ENCODE peak calls at places on chromosomes 16 and 17, in five cellular contexts. S, Z, J, P and C are unnamed samples.

GRCh38 chr17:71080937-71081336 is 911.6 kb downstream of the KCNJ2 start:
- DNase-seq in S (no peak), Z (no peak), J (no peak), P (no peak), C (no peak)

GRCh38 chr17:79340286-79340685 is 265.7 kb downstream of the ENGASE start:
- DNase-seq in S (no peak), Z (no peak), J (peak; percentile 25), P (no peak), C (peak; percentile 52)

GRCh38 chr16:24273511-24273910 is 17.4 kb downstream of the CACNG3 start:
- DNase-seq in S (no peak), Z (peak; percentile 28), J (no peak), P (no peak), C (no peak)

GRCh38 chr17:34711646-34712045 is 132.3 kb downstream of the TMEM132E start:
- DNase-seq in S (no peak), Z (no peak), J (no peak), P (no peak), C (no peak)

GRCh38 chr16:81623365-81624102 is 155.6 kb upstream of the PLCG2 start:
- DNase-seq in S (peak; percentile 46), Z (no peak), J (no peak), P (no peak), C (no peak)

GRCh38 chr17:75183999-75184884 is 1.5 kb upstream of the SUMO2 start:
- DNase-seq in S (no peak), Z (no peak), J (no peak), P (no peak), C (no peak)

GRCh38 chr17:35729405-35729833 is 2.0 kb upstream of the RASL10B start:
- DNase-seq in S (no peak), Z (no peak), J (no peak), P (no peak), C (no peak)

GRCh38 chr17:76261421-76262215 is 3.5 kb upstream of the UBALD2 start:
- DNase-seq in S (no peak), Z (no peak), J (no peak), P (peak; percentile 49), C (peak; percentile 74)

GRCh38 chr17:42387663-42388380 is 420 bp downstream of the STAT3 start:
- DNase-seq in S (peak; percentile 50), Z (peak; percentile 72), J (peak; percentile 77), P (no peak), C (peak; percentile 46)

GRCh38 chr17:35073991-35074627 is 10.6 kb upstream of the RFFL start:
- DNase-seq in S (no peak), Z (no peak), J (no peak), P (no peak), C (no peak)

GRCh38 chr17:76914937-76915336 is 46.7 kb downstream of the MGAT5B start:
- DNase-seq in S (no peak), Z (no peak), J (no peak), P (no peak), C (no peak)

GRCh38 chr16:30084816-30085159 is 6.9 kb downstream of the TBX6 start:
- DNase-seq in S (no peak), Z (no peak), J (peak; percentile 90), P (no peak), C (no peak)

GRCh38 chr16:24988593-24989338 is 26.4 kb downstream of the ARHGAP17 start:
- DNase-seq in S (no peak), Z (no peak), J (no peak), P (peak; percentile 77), C (no peak)

GRCh38 chr16:7861891-7862585 is 529.4 kb downstream of the RBFOX1 start:
- DNase-seq in S (no peak), Z (no peak), J (no peak), P (no peak), C (no peak)

GRCh38 chr16:86494565-86495356 is 15.6 kb upstream of the FOXF1 start:
- DNase-seq in S (no peak), Z (no peak), J (no peak), P (no peak), C (no peak)

GRCh38 chr16:86461037-86461436 is 49.3 kb upstream of the FOXF1 start:
- DNase-seq in S (no peak), Z (no peak), J (no peak), P (no peak), C (no peak)

GRCh38 chr17:50268632-50269287 is 5.5 kb upstream of the TMEM92 start:
- DNase-seq in S (no peak), Z (no peak), J (no peak), P (no peak), C (no peak)

GRCh38 chr16:31357324-31358156 is 2.6 kb downstream of the ITGAX start:
- DNase-seq in S (no peak), Z (no peak), J (peak; percentile 68), P (no peak), C (no peak)

GRCh38 chr16:72025404-72026114 is 17.0 kb downstream of the DHODH start:
- DNase-seq in S (no peak), Z (no peak), J (no peak), P (no peak), C (no peak)

GRCh38 chr16:11497329-11497805 is 89.4 kb downstream of the LITAF start:
- DNase-seq in S (peak; percentile 41), Z (peak; percentile 40), J (peak; percentile 96), P (peak; percentile 58), C (no peak)

GRCh38 chr17:57544834-57545463 is 200.2 kb downstream of the CCDC182 start:
- DNase-seq in S (no peak), Z (no peak), J (no peak), P (no peak), C (no peak)

GRCh38 chr16:424623-425081 is 797 bp upstream of the RAB11FIP3 start:
- DNase-seq in S (no peak), Z (no peak), J (peak; percentile 87), P (no peak), C (no peak)

GRCh38 chr17:67068999-67069398 is 24.6 kb downstream of the CACNG1 start:
- DNase-seq in S (no peak), Z (no peak), J (no peak), P (no peak), C (no peak)

GRCh38 chr17:71170070-71170469 is 950.8 kb upstream of the SOX9 start:
- DNase-seq in S (no peak), Z (no peak), J (no peak), P (no peak), C (no peak)

GRCh38 chr17:72362466-72363335 is 241.9 kb downstream of the SOX9 start:
- DNase-seq in S (no peak), Z (no peak), J (no peak), P (peak; percentile 57), C (no peak)

GRCh38 chr17:81298325-81298990 is 3.4 kb upstream of the SLC38A10 start:
- DNase-seq in S (no peak), Z (no peak), J (no peak), P (no peak), C (no peak)

GRCh38 chr17:44585315-44585714 is 28.0 kb downstream of the FZD2 start:
- DNase-seq in S (no peak), Z (no peak), J (no peak), P (no peak), C (no peak)

GRCh38 chr17:5183410-5183793 is 8.3 kb downstream of the ZNF594 start:
- DNase-seq in S (no peak), Z (no peak), J (no peak), P (no peak), C (no peak)

GRCh38 chr17:5181509-5182305 is 10.0 kb downstream of the ZNF594 start:
- DNase-seq in S (no peak), Z (no peak), J (no peak), P (no peak), C (no peak)

GRCh38 chr17:5179003-5179402 is 12.7 kb downstream of the ZNF594 start:
- DNase-seq in S (no peak), Z (no peak), J (no peak), P (no peak), C (no peak)

GRCh38 chr17:5182597-5183409 is 8.9 kb downstream of the ZNF594 start:
- DNase-seq in S (no peak), Z (no peak), J (no peak), P (no peak), C (no peak)

GRCh38 chr17:5184284-5184683 is 7.4 kb downstream of the ZNF594 start:
- DNase-seq in S (no peak), Z (no peak), J (no peak), P (no peak), C (no peak)
- H3K4me3 ChIP-seq in S (no peak overlapping the region), Z (no peak overlapping the region), J (no peak overlapping the region), P (no peak overlapping the region), C (no peak overlapping the region)

DNA sequence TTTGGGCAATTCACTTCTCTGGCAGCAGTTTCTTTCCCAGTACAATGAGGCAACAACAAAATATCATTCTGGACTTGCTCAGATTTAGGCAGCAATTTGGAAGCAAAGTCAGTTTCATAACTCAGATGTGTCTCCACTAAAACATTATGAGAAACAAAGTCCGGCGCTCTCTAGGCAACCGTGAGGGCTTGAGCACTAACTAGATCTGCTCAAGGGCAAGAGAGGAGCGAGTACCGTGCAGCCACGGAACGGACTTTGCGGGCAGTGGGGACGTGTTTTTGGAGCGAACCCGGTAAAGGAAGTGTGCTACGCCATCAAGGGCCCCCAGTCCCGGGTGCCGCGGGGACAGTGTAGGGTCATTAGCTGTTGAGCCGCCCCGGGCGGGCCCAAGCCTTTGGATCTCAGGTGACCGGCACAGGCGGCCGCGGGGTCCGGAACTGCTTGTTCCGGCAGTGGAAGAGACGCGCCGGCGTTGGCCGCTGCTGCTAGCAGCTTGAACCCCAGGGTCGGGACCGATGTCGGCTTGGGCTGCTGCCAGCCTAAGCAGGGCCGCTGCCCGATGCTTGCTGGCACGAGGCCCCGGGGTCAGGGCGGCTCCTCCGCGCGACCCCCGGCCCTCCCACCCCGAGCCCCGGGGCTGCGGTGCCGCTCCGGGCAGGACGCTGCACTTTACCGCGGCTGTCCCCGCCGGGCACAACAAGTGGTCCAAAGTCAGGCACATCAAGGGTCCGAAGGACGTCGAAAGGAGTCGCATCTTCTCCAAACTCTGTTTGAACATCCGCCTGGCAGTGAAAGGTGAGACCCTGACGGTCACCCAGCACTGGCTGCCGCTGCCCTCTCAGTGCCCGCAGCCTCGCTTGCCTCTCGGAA is at the start of gene TACO1:
- DNase-seq in S (peak; percentile 84), Z (peak; percentile 78), J (peak; percentile 90), P (peak; percentile 75), C (peak; percentile 85)
- TF ChIP-seq CTCF in S (no peak), Z (no peak), J (no peak), P (no peak), C (no peak)

GRCh38 chr16:70484867-70485266 is 30.5 kb downstream of the FCSK start:
- DNase-seq in S (no peak), Z (no peak), J (no peak), P (no peak), C (no peak)
- H3K4me3 ChIP-seq in S (no peak overlapping the region), Z (no peak overlapping the region), J (no peak overlapping the region), P (no peak overlapping the region), C (no peak overlapping the region)

DNA sequence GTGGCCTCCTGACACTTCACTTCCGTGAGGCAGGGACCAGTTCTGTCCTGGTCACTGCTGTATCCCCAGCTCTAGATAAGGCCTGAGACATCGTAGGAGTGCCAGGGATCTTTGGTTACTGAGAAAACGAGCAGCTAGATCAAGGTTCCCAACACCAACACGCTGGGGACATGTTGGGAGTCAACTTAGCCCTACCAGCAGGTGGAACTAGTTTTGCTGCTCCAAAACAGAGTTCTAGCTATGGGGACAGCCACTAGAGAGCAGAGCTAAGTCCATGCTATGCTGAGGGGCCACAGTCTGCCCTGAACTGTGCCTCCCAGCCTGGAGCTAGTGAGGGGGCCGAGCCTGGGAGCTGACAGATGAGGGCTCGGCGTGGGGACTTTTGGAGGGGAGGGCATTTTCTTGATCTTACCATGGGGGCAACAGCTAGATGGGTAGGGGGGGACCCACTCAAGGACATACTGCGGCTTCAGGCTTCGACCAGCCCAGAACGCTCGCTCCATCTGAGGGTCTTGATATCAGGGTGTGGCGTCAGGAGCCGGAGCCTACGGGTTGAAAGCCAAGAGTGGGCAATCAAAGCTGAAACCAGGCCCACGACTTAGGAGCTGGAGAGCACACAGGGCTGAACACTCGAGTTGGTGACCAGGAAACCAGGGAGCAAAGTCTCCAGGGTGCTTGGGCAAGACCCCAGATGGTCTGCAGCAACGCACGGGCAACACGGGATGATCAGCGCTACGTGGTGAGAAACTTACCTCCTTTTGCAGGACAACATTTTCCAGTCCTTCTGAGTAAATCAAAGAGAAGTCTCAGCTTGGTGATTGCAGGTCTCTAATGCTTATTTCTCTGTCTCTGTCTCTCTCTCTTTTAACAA is 13.4 kb downstream of the SNX20 start:
- DNase-seq in S (no peak), Z (no peak), J (no peak), P (no peak), C (no peak)
- TF ChIP-seq CTCF in S (peak; percentile 7), Z (no peak), J (no peak), P (no peak), C (peak; percentile 29)